ENCODE peak calls at places on chromosomes 11 and 22, in nine cellular contexts. X, P, L, U, W, S, Y, B and T are unnamed samples.

GRCh38 chr11:83523676-83524075 is 237.5 kb upstream of the CCDC90B start:
- DNase-seq in X (no peak), P (no peak), L (no peak), U (no peak), W (no peak), S (peak; percentile 33), Y (no peak), B (no peak), T (no peak)

GRCh38 chr22:28072066-28072465 is 153.0 kb upstream of the PITPNB start:
- DNase-seq in X (peak; percentile 26), P (no peak), L (no peak), U (no peak), W (peak; percentile 34), S (no peak), Y (no peak), B (no peak), T (peak; percentile 21)

GRCh38 chr11:45096636-45097035 is 49.8 kb upstream of the PRDM11 start:
- DNase-seq in X (no peak), P (no peak), L (no peak), U (no peak), W (no peak), S (no peak), Y (no peak), B (no peak), T (no peak)

GRCh38 chr11:66915046-66915832 is 42.9 kb downstream of the PC start:
- DNase-seq in X (no peak), P (no peak), L (no peak), U (no peak), W (no peak), S (no peak), Y (no peak), B (no peak), T (no peak)

GRCh38 chr11:45017329-45017728 is 66.6 kb upstream of the TP53I11 start:
- DNase-seq in X (no peak), P (no peak), L (no peak), U (no peak), W (no peak), S (no peak), Y (peak; percentile 27), B (no peak), T (no peak)

GRCh38 chr11:12377824-12378593 is 638 bp downstream of the PARVA start:
- DNase-seq in X (peak; percentile 82), P (peak; percentile 52), L (peak; percentile 56), U (peak; percentile 52), W (peak; percentile 80), S (peak; percentile 86), Y (no peak), B (no peak), T (peak; percentile 91)

GRCh38 chr11:103542851-103543250 is 433.6 kb downstream of the DYNC2H1 start:
- DNase-seq in X (no peak), P (no peak), L (no peak), U (no peak), W (no peak), S (no peak), Y (no peak), B (no peak), T (no peak)

GRCh38 chr11:102214623-102215022 is 102.7 kb upstream of the BIRC3 start:
- DNase-seq in X (no peak), P (no peak), L (no peak), U (no peak), W (no peak), S (no peak), Y (no peak), B (no peak), T (no peak)

GRCh38 chr11:2445948-2446551 is 1.2 kb downstream of the KCNQ1 start:
- DNase-seq in X (no peak), P (no peak), L (no peak), U (no peak), W (no peak), S (peak; percentile 56), Y (no peak), B (peak; percentile 80), T (no peak)

GRCh38 chr11:35617687-35618496 is at the start of gene FJX1:
- DNase-seq in X (peak; percentile 95), P (peak; percentile 64), L (peak; percentile 87), U (peak; percentile 32), W (peak; percentile 92), S (peak; percentile 55), Y (peak; percentile 20), B (peak; percentile 78), T (peak; percentile 92)

GRCh38 chr11:4887591-4887990 is 5.9 kb downstream of the OR51T1 start:
- DNase-seq in X (peak; percentile 20), P (no peak), L (no peak), U (no peak), W (no peak), S (no peak), Y (no peak), B (no peak), T (no peak)

GRCh38 chr22:24201681-24202590 is 20.6 kb downstream of the SUSD2 start:
- DNase-seq in X (no peak), P (no peak), L (no peak), U (no peak), W (no peak), S (no peak), Y (no peak), B (no peak), T (peak; percentile 45)

GRCh38 chr11:41498726-41499125 is 39.3 kb upstream of the LRRC4C start:
- DNase-seq in X (peak; percentile 47), P (no peak), L (no peak), U (no peak), W (peak; percentile 22), S (no peak), Y (peak; percentile 4), B (no peak), T (no peak)

GRCh38 chr11:60165538-60165937 is 17.3 kb downstream of the MS4A6A start:
- DNase-seq in X (no peak), P (no peak), L (no peak), U (no peak), W (no peak), S (no peak), Y (peak; percentile 23), B (no peak), T (no peak)

GRCh38 chr11:33930317-33931021 is 38.6 kb upstream of the LMO2 start:
- DNase-seq in X (peak; percentile 75), P (no peak), L (no peak), U (peak; percentile 34), W (peak; percentile 77), S (peak; percentile 42), Y (peak; percentile 98), B (no peak), T (peak; percentile 24)

GRCh38 chr11:20530942-20531703 is 68.3 kb upstream of the SLC6A5 start:
- DNase-seq in X (no peak), P (no peak), L (no peak), U (no peak), W (no peak), S (no peak), Y (no peak), B (no peak), T (no peak)

GRCh38 chr11:44246726-44247125 is 63.2 kb downstream of the ALX4 start:
- DNase-seq in X (peak; percentile 56), P (peak; percentile 59), L (no peak), U (no peak), W (peak; percentile 59), S (no peak), Y (no peak), B (no peak), T (no peak)

GRCh38 chr11:110715541-110715940 is 3.3 kb upstream of the ARHGAP20 start:
- DNase-seq in X (peak; percentile 57), P (peak; percentile 35), L (no peak), U (no peak), W (peak; percentile 95), S (no peak), Y (no peak), B (no peak), T (peak; percentile 53)

GRCh38 chr22:37563153-37564081 is 3.1 kb downstream of the CDC42EP1 start:
- DNase-seq in X (peak; percentile 96), P (peak; percentile 78), L (peak; percentile 62), U (peak; percentile 87), W (peak; percentile 94), S (peak; percentile 95), Y (no peak), B (no peak), T (peak; percentile 95)

GRCh38 chr11:565921-566509 is 5.2 kb downstream of the RASSF7 start:
- DNase-seq in X (no peak), P (no peak), L (no peak), U (no peak), W (no peak), S (no peak), Y (no peak), B (peak; percentile 75), T (no peak)

GRCh38 chr22:45966320-45966891 is 10.6 kb downstream of the WNT7B start:
- DNase-seq in X (no peak), P (no peak), L (no peak), U (no peak), W (no peak), S (no peak), Y (peak; percentile 54), B (no peak), T (no peak)

GRCh38 chr22:23245045-23245798 is 64.9 kb downstream of the BCR start:
- DNase-seq in X (peak; percentile 22), P (peak; percentile 24), L (no peak), U (no peak), W (peak; percentile 4), S (peak; percentile 72), Y (no peak), B (no peak), T (no peak)

GRCh38 chr22:40415531-40416266 is 45.3 kb downstream of the SGSM3 start:
- DNase-seq in X (no peak), P (no peak), L (no peak), U (no peak), W (no peak), S (no peak), Y (peak; percentile 43), B (peak; percentile 89), T (no peak)
- H3K4me3 ChIP-seq in X (no peak overlapping the region), P (no peak overlapping the region), L (no peak overlapping the region), U (no peak overlapping the region), W (no peak overlapping the region), S (no peak overlapping the region), Y (no peak overlapping the region), B (no peak overlapping the region), T (no peak overlapping the region)

GRCh38 chr11:120523196-120523595 is 11.6 kb downstream of the GRIK4 start:
- DNase-seq in X (no peak), P (no peak), L (no peak), U (no peak), W (no peak), S (no peak), Y (no peak), B (peak; percentile 48), T (no peak)
- TF ChIP-seq CTCF in X (no peak), P (no peak), L (no peak), U (no peak), W (no peak), S (no peak), Y (no peak), B (no peak), T (no peak)

GRCh38 chr11:72243173-72243566 is 806 bp downstream of the PHOX2A start:
- DNase-seq in X (no peak), P (no peak), L (no peak), U (no peak), W (no peak), S (no peak), Y (no peak), B (no peak), T (no peak)
- H3K4me3 ChIP-seq in X (no peak overlapping the region), P (no peak overlapping the region), L (no peak overlapping the region), U (no peak overlapping the region), W (no peak overlapping the region), S (no peak overlapping the region), Y (no peak overlapping the region), B (no peak overlapping the region), T (no peak overlapping the region)

DNA sequence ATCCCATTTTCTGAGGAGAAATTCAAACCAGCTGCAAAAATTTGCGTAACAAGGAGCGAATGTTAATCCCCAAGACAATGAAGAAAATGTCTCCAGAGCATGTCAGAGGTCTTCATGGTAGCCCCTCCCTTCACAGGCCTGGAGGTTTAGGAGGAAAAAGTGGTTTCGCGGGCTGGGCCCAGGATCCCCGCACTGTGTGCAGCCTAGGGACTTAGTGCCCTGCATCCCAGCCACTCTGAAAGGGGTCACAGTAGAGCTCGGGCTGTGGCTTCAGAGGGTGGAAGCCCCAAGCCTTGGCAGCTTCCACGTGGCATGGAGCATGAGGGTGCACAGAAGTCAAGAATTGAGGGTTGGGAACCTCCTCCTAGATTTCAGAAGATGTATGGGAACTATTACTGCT is 87.4 kb downstream of the BRD1 start:
- DNase-seq in X (no peak), P (no peak), L (no peak), U (no peak), W (no peak), S (no peak), Y (no peak), B (no peak), T (no peak)
- TF ChIP-seq CTCF in X (no peak), P (no peak), L (no peak), U (no peak), W (no peak), S (no peak), Y (no peak), B (no peak), T (no peak)